ENCODE peak calls at places on chromosome 17, in four cellular contexts. One of them, this sample, is unnamed.
A peak's percentile ranks its signal among the peaks of the same experiment; 100 is the strongest.

GRCh38 chr17:43823350-43824084 is 9.4 kb downstream of the MPP3 start:
- DNase-seq in heart right ventricle: peak; percentile 73
- DNase-seq in small intestine: peak; percentile 87
- DNase-seq in neural progenitor cell: no peak
- DNase-seq in this sample: peak; percentile 82

GRCh38 chr17:80191720-80192265 is 22.0 kb downstream of the CARD14 start:
- DNase-seq in heart right ventricle: peak; percentile 24
- DNase-seq in small intestine: no peak
- DNase-seq in neural progenitor cell: no peak
- DNase-seq in this sample: no peak

GRCh38 chr17:78329263-78330059 is 30.4 kb downstream of the SOCS3 start:
- DNase-seq in heart right ventricle: no peak
- DNase-seq in small intestine: no peak
- DNase-seq in neural progenitor cell: no peak
- DNase-seq in this sample: no peak

GRCh38 chr17:56949595-56949994 is 11.3 kb downstream of the COIL start:
- DNase-seq in heart right ventricle: no peak
- DNase-seq in small intestine: no peak
- DNase-seq in neural progenitor cell: no peak
- DNase-seq in this sample: no peak

GRCh38 chr17:82241183-82241925 is 12.5 kb downstream of the SLC16A3 start:
- DNase-seq in heart right ventricle: peak; percentile 76
- DNase-seq in small intestine: peak; percentile 67
- DNase-seq in neural progenitor cell: no peak
- DNase-seq in this sample: peak; percentile 83

GRCh38 chr17:51590071-51590470 is 329.7 kb downstream of the UTP18 start:
- DNase-seq in heart right ventricle: no peak
- DNase-seq in small intestine: no peak
- DNase-seq in neural progenitor cell: no peak
- DNase-seq in this sample: no peak

GRCh38 chr17:8220783-8221662 is 10.6 kb upstream of the AURKB start:
- DNase-seq in heart right ventricle: peak; percentile 94
- DNase-seq in small intestine: peak; percentile 92
- DNase-seq in neural progenitor cell: peak; percentile 94
- DNase-seq in this sample: peak; percentile 92

GRCh38 chr17:82199496-82199895 is 13.1 kb downstream of the CCDC57 start:
- DNase-seq in heart right ventricle: no peak
- DNase-seq in small intestine: no peak
- DNase-seq in neural progenitor cell: no peak
- DNase-seq in this sample: peak; percentile 42

GRCh38 chr17:41894791-41895331 is 23.9 kb downstream of the ACLY start:
- DNase-seq in heart right ventricle: no peak
- DNase-seq in small intestine: no peak
- DNase-seq in neural progenitor cell: no peak
- DNase-seq in this sample: peak; percentile 70

GRCh38 chr17:11705111-11705510 is 106.8 kb downstream of the DNAH9 start:
- DNase-seq in heart right ventricle: no peak
- DNase-seq in small intestine: peak; percentile 94
- DNase-seq in neural progenitor cell: no peak
- DNase-seq in this sample: no peak

GRCh38 chr17:64679710-64680216 is 17.7 kb upstream of the SMURF2 start:
- DNase-seq in heart right ventricle: no peak
- DNase-seq in small intestine: no peak
- DNase-seq in neural progenitor cell: no peak
- DNase-seq in this sample: peak; percentile 53

GRCh38 chr17:13538841-13539411 is 62.8 kb downstream of the HS3ST3A1 start:
- DNase-seq in heart right ventricle: no peak
- DNase-seq in small intestine: no peak
- DNase-seq in neural progenitor cell: no peak
- DNase-seq in this sample: no peak

GRCh38 chr17:77314601-77315000 is 173.8 kb downstream of the SEC14L1 start:
- DNase-seq in heart right ventricle: no peak
- DNase-seq in small intestine: no peak
- DNase-seq in neural progenitor cell: no peak
- DNase-seq in this sample: no peak

GRCh38 chr17:52145496-52145895 is 13.0 kb downstream of the CA10 start:
- DNase-seq in heart right ventricle: no peak
- DNase-seq in small intestine: peak; percentile 13
- DNase-seq in neural progenitor cell: no peak
- DNase-seq in this sample: no peak

GRCh38 chr17:37488009-37488604 is 1.6 kb upstream of the DUSP14 start:
- DNase-seq in heart right ventricle: peak; percentile 38
- DNase-seq in small intestine: peak; percentile 26
- DNase-seq in neural progenitor cell: peak; percentile 45
- DNase-seq in this sample: no peak

GRCh38 chr17:48155889-48156670 is 48.5 kb downstream of the SNX11 start:
- DNase-seq in heart right ventricle: no peak
- DNase-seq in small intestine: no peak
- DNase-seq in neural progenitor cell: peak; percentile 46
- DNase-seq in this sample: no peak

GRCh38 chr17:72187544-72187943 is 66.7 kb downstream of the SOX9 start:
- DNase-seq in heart right ventricle: peak; percentile 74
- DNase-seq in small intestine: no peak
- DNase-seq in neural progenitor cell: peak; percentile 45
- DNase-seq in this sample: peak; percentile 88

GRCh38 chr17:50458290-50458689 is 10.4 kb downstream of the CHAD start:
- DNase-seq in heart right ventricle: no peak
- DNase-seq in small intestine: no peak
- DNase-seq in neural progenitor cell: no peak
- DNase-seq in this sample: no peak

GRCh38 chr17:77019955-77020379 is 120.8 kb upstream of the SEC14L1 start:
- DNase-seq in heart right ventricle: no peak
- DNase-seq in small intestine: no peak
- DNase-seq in neural progenitor cell: peak; percentile 69
- DNase-seq in this sample: no peak

GRCh38 chr17:57582881-57583756 is 162.0 kb downstream of the CCDC182 start:
- DNase-seq in heart right ventricle: no peak
- DNase-seq in small intestine: peak; percentile 20
- DNase-seq in neural progenitor cell: no peak
- DNase-seq in this sample: no peak

GRCh38 chr17:46821482-46822387 is 3.2 kb upstream of the WNT3 start:
- DNase-seq in heart right ventricle: no peak
- DNase-seq in small intestine: no peak
- DNase-seq in neural progenitor cell: peak; percentile 49
- DNase-seq in this sample: no peak

GRCh38 chr17:67272312-67273050 is 27.5 kb upstream of the HELZ start:
- DNase-seq in heart right ventricle: no peak
- DNase-seq in small intestine: no peak
- DNase-seq in neural progenitor cell: peak; percentile 53
- DNase-seq in this sample: no peak

GRCh38 chr17:1644493-1645206 is 882 bp downstream of the SCARF1 start:
- DNase-seq in heart right ventricle: peak; percentile 49
- DNase-seq in small intestine: no peak
- DNase-seq in neural progenitor cell: no peak
- DNase-seq in this sample: peak; percentile 68

GRCh38 chr17:57544834-57545463 is 200.2 kb downstream of the CCDC182 start:
- DNase-seq in heart right ventricle: no peak
- DNase-seq in small intestine: peak; percentile 29
- DNase-seq in neural progenitor cell: no peak
- DNase-seq in this sample: no peak

GRCh38 chr17:11300738-11301137 is 59.7 kb downstream of the SHISA6 start:
- DNase-seq in heart right ventricle: no peak
- DNase-seq in small intestine: no peak
- DNase-seq in neural progenitor cell: no peak
- DNase-seq in this sample: no peak

GRCh38 chr17:79050591-79050990 is 24.0 kb upstream of the ENGASE start:
- DNase-seq in heart right ventricle: no peak
- DNase-seq in small intestine: no peak
- DNase-seq in neural progenitor cell: no peak
- DNase-seq in this sample: peak; percentile 32

GRCh38 chr17:42361781-42362186 is 26.5 kb downstream of the STAT3 start:
- DNase-seq in heart right ventricle: no peak
- DNase-seq in small intestine: peak; percentile 79
- DNase-seq in neural progenitor cell: no peak
- DNase-seq in this sample: no peak

GRCh38 chr17:77049440-77049839 is 91.3 kb upstream of the SEC14L1 start:
- DNase-seq in heart right ventricle: no peak
- DNase-seq in small intestine: no peak
- DNase-seq in neural progenitor cell: no peak
- DNase-seq in this sample: no peak

GRCh38 chr17:80720624-80721577 is 176.3 kb downstream of the RPTOR start:
- DNase-seq in heart right ventricle: no peak
- DNase-seq in small intestine: peak; percentile 51
- DNase-seq in neural progenitor cell: no peak
- DNase-seq in this sample: peak; percentile 54

GRCh38 chr17:71287246-71287828 is 833.5 kb upstream of the SOX9 start:
- DNase-seq in heart right ventricle: no peak
- DNase-seq in small intestine: no peak
- DNase-seq in neural progenitor cell: no peak
- DNase-seq in this sample: no peak

GRCh38 chr17:8673621-8674020 is 43.1 kb upstream of the MYH10 start:
- DNase-seq in heart right ventricle: peak; percentile 75
- DNase-seq in small intestine: no peak
- DNase-seq in neural progenitor cell: no peak
- DNase-seq in this sample: peak; percentile 60

GRCh38 chr17:57995076-57995956 is 7.3 kb upstream of the VEZF1 start:
- DNase-seq in heart right ventricle: peak; percentile 76
- DNase-seq in small intestine: peak; percentile 84
- DNase-seq in neural progenitor cell: peak; percentile 82
- DNase-seq in this sample: peak; percentile 53

GRCh38 chr17:32441886-32442285 is 2.4 kb upstream of the PSMD11 start:
- DNase-seq in heart right ventricle: no peak
- DNase-seq in small intestine: no peak
- DNase-seq in neural progenitor cell: no peak
- DNase-seq in this sample: no peak

GRCh38 chr17:48121921-48122650 is 14.5 kb downstream of the SNX11 start:
- DNase-seq in heart right ventricle: no peak
- DNase-seq in small intestine: no peak
- DNase-seq in neural progenitor cell: peak; percentile 57
- DNase-seq in this sample: no peak

GRCh38 chr17:75010683-75011406 is 1.6 kb upstream of the MRPL58 start:
- DNase-seq in heart right ventricle: peak; percentile 81
- DNase-seq in small intestine: peak; percentile 56
- DNase-seq in neural progenitor cell: no peak
- DNase-seq in this sample: no peak
- H3K4me3 ChIP-seq in heart right ventricle: no peak overlapping the region
- H3K4me3 ChIP-seq in small intestine: no peak overlapping the region
- H3K4me3 ChIP-seq in neural progenitor cell: no peak overlapping the region
- H3K4me3 ChIP-seq in this sample: no peak overlapping the region

GRCh38 chr17:4344926-4345325 is 21.5 kb downstream of the UBE2G1 start:
- DNase-seq in heart right ventricle: no peak
- DNase-seq in small intestine: no peak
- DNase-seq in neural progenitor cell: no peak
- DNase-seq in this sample: no peak

GRCh38 chr17:4342535-4342934 is 23.9 kb downstream of the UBE2G1 start:
- DNase-seq in heart right ventricle: no peak
- DNase-seq in small intestine: no peak
- DNase-seq in neural progenitor cell: no peak
- DNase-seq in this sample: no peak

GRCh38 chr17:4340914-4341615 is 25.4 kb downstream of the UBE2G1 start:
- DNase-seq in heart right ventricle: no peak
- DNase-seq in small intestine: no peak
- DNase-seq in neural progenitor cell: no peak
- DNase-seq in this sample: no peak

GRCh38 chr17:4341616-4341977 is 24.9 kb downstream of the UBE2G1 start:
- DNase-seq in heart right ventricle: no peak
- DNase-seq in small intestine: no peak
- DNase-seq in neural progenitor cell: no peak
- DNase-seq in this sample: no peak

DNA sequence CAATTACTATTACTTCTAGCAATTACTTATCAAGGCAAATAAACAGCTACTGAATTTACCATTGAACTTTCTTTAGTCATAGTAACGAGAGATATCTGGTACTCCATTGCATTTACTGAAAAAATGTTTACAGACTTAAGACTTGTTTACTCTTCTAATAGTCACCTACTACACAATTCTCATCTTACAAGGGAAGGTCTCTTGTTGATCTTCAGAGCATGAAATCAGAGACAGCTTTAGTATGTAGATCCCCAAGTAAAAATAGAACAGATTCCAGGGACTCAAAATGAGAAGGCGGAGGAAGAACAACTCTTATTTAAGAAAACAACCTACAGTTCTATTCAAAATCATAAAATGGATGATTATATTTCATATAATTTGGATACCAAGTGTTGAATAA is 20.9 kb downstream of the UBE2G1 start:
- DNase-seq in heart right ventricle: no peak
- DNase-seq in small intestine: no peak
- DNase-seq in neural progenitor cell: no peak
- DNase-seq in this sample: no peak
- H3K4me1 ChIP-seq in heart right ventricle: peaks cover 53% of the 10 kb centered on the region
- H3K4me1 ChIP-seq in small intestine: no peaks in the 10 kb centered on the region
- H3K4me1 ChIP-seq in neural progenitor cell: peaks cover 12% of the 10 kb centered on the region
- H3K4me1 ChIP-seq in this sample: peaks cover 2% of the 10 kb centered on the region

GRCh38 chr17:49231563-49231894 is 942 bp upstream of the PHOSPHO1 start:
- DNase-seq in heart right ventricle: no peak
- DNase-seq in small intestine: no peak
- DNase-seq in neural progenitor cell: no peak
- DNase-seq in this sample: no peak
- H3K4me3 ChIP-seq in heart right ventricle: peak overlapping the region; percentile 68
- H3K4me3 ChIP-seq in small intestine: no peak overlapping the region
- H3K4me3 ChIP-seq in neural progenitor cell: no peak overlapping the region
- H3K4me3 ChIP-seq in this sample: no peak overlapping the region

DNA sequence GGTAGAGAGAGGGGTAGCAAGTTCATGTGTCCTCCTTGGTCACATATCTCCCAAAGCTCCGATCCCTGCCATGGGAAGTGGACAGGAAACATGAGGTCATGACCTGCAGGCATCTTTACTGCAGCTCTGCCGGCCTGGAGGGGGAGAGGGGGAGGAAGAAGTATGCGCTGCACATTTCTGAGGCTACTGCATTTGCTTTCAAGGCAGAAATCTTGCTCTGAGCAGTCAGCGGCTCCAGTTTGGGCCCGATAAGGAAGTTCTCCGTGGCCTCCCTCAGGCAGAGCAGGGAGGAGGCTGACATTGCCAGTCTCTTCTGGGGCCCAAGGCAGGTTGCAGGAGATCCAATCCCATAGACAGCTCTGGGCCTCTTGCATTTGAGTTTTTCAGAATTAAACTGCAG is 1.5 kb upstream of the NHERF1 start:
- DNase-seq in heart right ventricle: no peak
- DNase-seq in small intestine: no peak
- DNase-seq in neural progenitor cell: peak; percentile 48
- DNase-seq in this sample: no peak
- H3K4me1 ChIP-seq in heart right ventricle: peaks cover 88% of the 10 kb centered on the region
- H3K4me1 ChIP-seq in small intestine: no peaks in the 10 kb centered on the region
- H3K4me1 ChIP-seq in neural progenitor cell: peaks cover 52% of the 10 kb centered on the region
- H3K4me1 ChIP-seq in this sample: peaks cover 6% of the 10 kb centered on the region

GRCh38 chr17:53996896-53997295 is 174.2 kb downstream of the KIF2B start:
- DNase-seq in heart right ventricle: no peak
- DNase-seq in small intestine: no peak
- DNase-seq in neural progenitor cell: no peak
- DNase-seq in this sample: no peak

GRCh38 chr17:53996131-53996530 is 173.4 kb downstream of the KIF2B start:
- DNase-seq in heart right ventricle: no peak
- DNase-seq in small intestine: no peak
- DNase-seq in neural progenitor cell: no peak
- DNase-seq in this sample: no peak
- H3K4me3 ChIP-seq in heart right ventricle: no peak overlapping the region
- H3K4me3 ChIP-seq in small intestine: no peak overlapping the region
- H3K4me3 ChIP-seq in neural progenitor cell: no peak overlapping the region
- H3K4me3 ChIP-seq in this sample: no peak overlapping the region

GRCh38 chr17:29256116-29256515 is 9.5 kb downstream of the CRYBA1 start:
- DNase-seq in heart right ventricle: no peak
- DNase-seq in small intestine: no peak
- DNase-seq in neural progenitor cell: no peak
- DNase-seq in this sample: no peak
- H3K4me1 ChIP-seq in heart right ventricle: peaks cover 57% of the 10 kb centered on the region
- H3K4me1 ChIP-seq in small intestine: no peaks in the 10 kb centered on the region
- H3K4me1 ChIP-seq in neural progenitor cell: no peaks in the 10 kb centered on the region
- H3K4me1 ChIP-seq in this sample: peaks cover 2% of the 10 kb centered on the region